ENCODE peak calls at places on chromosome 4, in four cellular contexts. V is cardiac fibroblast, J is cardiac muscle cell, M is MM.1S. F is an unnamed sample.
A peak's percentile ranks its signal among the peaks of the same experiment; 100 is the strongest.

GRCh38 chr4:12852338-12853307 is 631.5 kb downstream of the RAB28 start:
- DNase-seq in V (peak; percentile 74), J (peak; percentile 78), M (peak; percentile 77), F (peak; percentile 69)

GRCh38 chr4:118373614-118374255 is 20.9 kb upstream of the PRSS12 start:
- DNase-seq in J (no peak), V (peak; percentile 54), M (peak; percentile 78), F (no peak)

GRCh38 chr4:108743021-108743420 is 19.8 kb downstream of the ETNPPL start:
- DNase-seq in M (no peak), V (no peak), J (no peak), F (no peak)

GRCh38 chr4:165454426-165454825 is 75.6 kb downstream of the CPE start:
- DNase-seq in M (no peak), J (no peak), V (no peak), F (no peak)

GRCh38 chr4:68182382-68182820 is 52.7 kb upstream of the TMPRSS11F start:
- DNase-seq in V (no peak), J (no peak), M (no peak), F (no peak)

GRCh38 chr4:124737619-124738018 is 25.1 kb upstream of the ANKRD50 start:
- DNase-seq in J (no peak), V (peak; percentile 62), M (no peak), F (no peak)

GRCh38 chr4:96509039-96509741 is 669.3 kb downstream of the PDHA2 start:
- DNase-seq in V (no peak), M (no peak), J (no peak), F (no peak)

GRCh38 chr4:162241857-162242256 is 78.1 kb upstream of the FSTL5 start:
- DNase-seq in J (no peak), M (no peak), V (no peak), F (peak; percentile 21)

GRCh38 chr4:125594203-125594602 is 279.4 kb downstream of the FAT4 start:
- DNase-seq in J (no peak), M (no peak), V (no peak), F (no peak)

DNA sequence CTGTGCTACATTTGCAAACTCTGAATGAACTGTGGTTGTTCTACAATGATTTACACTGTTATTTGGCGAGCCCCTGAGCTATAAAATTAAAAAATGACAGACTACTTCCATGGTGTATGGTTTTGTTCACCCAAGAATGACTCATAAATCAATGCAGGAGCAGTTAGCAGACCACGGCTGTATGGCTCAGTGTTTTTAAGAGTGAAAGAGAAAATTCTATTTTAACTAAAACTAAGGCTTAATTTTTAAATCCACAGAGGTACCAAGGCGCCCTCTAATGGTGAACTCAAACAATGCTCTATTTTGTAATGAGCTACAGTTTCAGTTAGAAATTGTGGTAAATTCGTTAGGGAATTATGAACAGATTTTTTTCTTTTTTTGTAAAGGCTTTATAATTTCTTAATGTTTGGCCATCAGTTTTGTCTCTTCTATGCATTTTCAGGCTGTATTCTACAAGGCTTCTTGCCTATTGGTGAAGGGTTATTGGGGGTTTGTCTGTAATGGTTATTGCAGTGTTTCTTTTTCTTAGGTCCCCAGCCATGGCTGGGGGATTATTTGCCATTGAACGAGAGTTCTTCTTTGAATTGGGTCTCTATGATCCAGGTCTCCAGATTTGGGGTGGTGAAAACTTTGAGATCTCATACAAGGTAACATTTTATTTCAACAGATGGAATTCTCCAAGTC is 32.5 kb downstream of the HMGB2 start:
- DNase-seq in J (peak; percentile 61), M (peak; percentile 55), V (peak; percentile 59), F (no peak)
- TF ChIP-seq CTCF in J (peak; percentile 77), M (peak; percentile 77), V (peak; percentile 69), F (peak; percentile 56)

GRCh38 chr4:171186700-171187099 is 626.5 kb upstream of the GALNTL6 start:
- DNase-seq in J (no peak), M (peak; percentile 9), V (no peak), F (no peak)
- TF ChIP-seq CTCF in J (no peak), M (no peak), V (no peak), F (peak; percentile 12)

GRCh38 chr4:152784490-152785195 is 4.9 kb downstream of the ARFIP1 start:
- DNase-seq in M (no peak), V (peak; percentile 87), J (peak; percentile 41), F (peak; percentile 45)
- TF ChIP-seq CTCF in M (no peak), V (peak; percentile 31), J (peak; percentile 9), F (peak; percentile 46)

GRCh38 chr4:80539190-80539589 is 203.7 kb downstream of the CFAP299 start:
- DNase-seq in M (no peak), J (no peak), V (no peak), F (no peak)
- TF ChIP-seq CTCF in M (no peak), J (no peak), V (no peak), F (no peak)

GRCh38 chr4:4726051-4726450 is 133.4 kb upstream of the MSX1 start:
- DNase-seq in M (no peak), V (peak; percentile 5), J (no peak), F (no peak)
- TF ChIP-seq CTCF in M (peak; percentile 37), V (peak; percentile 24), J (peak; percentile 22), F (peak; percentile 14)

GRCh38 chr4:2526559-2526958 is 9.9 kb upstream of the FAM193A start:
- DNase-seq in V (no peak), M (no peak), J (no peak), F (no peak)
- TF ChIP-seq CTCF in V (no peak), M (no peak), J (no peak), F (no peak)

GRCh38 chr4:159006202-159006601 is 96.7 kb upstream of the RAPGEF2 start:
- DNase-seq in J (no peak), M (no peak), V (peak; percentile 66), F (no peak)
- TF ChIP-seq CTCF in J (no peak), M (no peak), V (no peak), F (no peak)

GRCh38 chr4:102416765-102417164 is 71.5 kb upstream of the SLC39A8 start:
- DNase-seq in M (no peak), J (no peak), V (no peak), F (no peak)

GRCh38 chr4:102423375-102423774 is 77.8 kb upstream of the NFKB1 start:
- DNase-seq in J (no peak), M (no peak), V (no peak), F (no peak)

GRCh38 chr4:102422843-102423242 is 77.6 kb upstream of the SLC39A8 start:
- DNase-seq in J (no peak), V (no peak), M (no peak), F (no peak)

GRCh38 chr4:102420563-102421221 is 75.4 kb upstream of the SLC39A8 start:
- DNase-seq in V (peak; percentile 27), J (no peak), M (no peak), F (peak; percentile 85)
- TF ChIP-seq CTCF in V (no peak), J (no peak), M (no peak), F (peak; percentile 56)

DNA sequence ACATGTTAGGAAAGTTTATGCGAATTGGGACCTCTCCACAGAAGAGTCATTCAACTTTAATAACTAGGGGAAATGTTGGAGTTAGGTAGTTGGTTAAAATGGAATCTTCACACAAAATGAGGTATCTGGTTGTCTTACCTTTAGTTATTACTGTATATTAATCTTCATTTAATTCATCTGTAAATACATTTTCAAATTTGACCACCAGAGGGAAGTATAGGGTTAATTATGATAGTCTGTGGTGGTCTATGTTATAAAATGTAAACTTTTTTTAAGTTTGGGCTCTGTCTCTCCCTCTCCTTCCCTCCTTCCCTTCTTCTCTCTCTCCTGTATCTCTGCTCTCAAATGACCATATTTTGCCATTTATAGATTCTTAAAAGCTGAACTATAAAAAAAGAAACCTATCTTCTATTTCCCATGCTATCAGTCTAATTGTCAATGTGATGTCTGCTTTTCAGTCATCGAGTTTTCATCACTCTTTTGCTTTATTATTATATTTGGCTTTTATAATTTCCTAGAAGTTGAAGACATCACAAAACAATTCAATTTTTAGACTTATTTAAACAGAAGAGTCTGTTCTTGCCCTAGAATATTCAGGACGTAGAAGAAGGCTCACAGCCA is 49.8 kb downstream of the TMEM144 start:
- DNase-seq in J (peak; percentile 57), V (peak; percentile 70), M (peak; percentile 25), F (no peak)
- TF ChIP-seq CTCF in J (peak; percentile 36), V (no peak), M (peak; percentile 33), F (peak; percentile 18)

GRCh38 chr4:121822796-121823504 is 733 bp downstream of the CCNA2 start:
- DNase-seq in M (peak; percentile 67), V (peak; percentile 31), J (peak; percentile 37), F (no peak)
- TF ChIP-seq CTCF in M (peak; percentile 36), V (peak; percentile 10), J (peak; percentile 22), F (peak; percentile 13)

F was measured in LNCaP clone FGC.